ENCODE peak calls at places on chromosomes 5 and 9, in eight cellular contexts. A is adrenal gland, D is heart left ventricle, C is suprapubic skin, T is K562, W is body of pancreas, K is sigmoid colon, F is stomach. S is an unnamed sample.

GRCh38 chr5:172106511-172107356 is 81.3 kb downstream of the STK10 start:
- DNase-seq in A (peak; percentile 50), D (peak; percentile 42), C (no peak), T (peak; percentile 79), W (peak; percentile 71), K (peak; percentile 78), F (peak; percentile 59), S (peak; percentile 55)

GRCh38 chr5:96569770-96570169 is 92.4 kb upstream of the CAST start:
- DNase-seq in A (no peak), D (no peak), C (no peak), T (no peak), W (peak; percentile 17), K (no peak), F (no peak), S (no peak)

GRCh38 chr9:132878695-132879064 is at the start of gene SPACA9:
- DNase-seq in A (peak; percentile 57), D (peak; percentile 65), C (peak; percentile 92), T (peak; percentile 90), W (peak; percentile 71), K (peak; percentile 89), F (peak; percentile 62), S (peak; percentile 72)

GRCh38 chr5:135341021-135341666 is 57.9 kb downstream of the MACROH2A1 start:
- DNase-seq in A (no peak), D (no peak), C (peak; percentile 39), T (no peak), W (no peak), K (peak; percentile 54), F (no peak), S (no peak)

GRCh38 chr5:175753536-175753890 is 95.6 kb downstream of the HRH2 start:
- DNase-seq in A (no peak), D (no peak), C (no peak), T (no peak), W (no peak), K (no peak), F (no peak), S (no peak)

GRCh38 chr5:102749416-102750021 is 5.6 kb upstream of the PAM start:
- DNase-seq in A (no peak), D (no peak), C (no peak), T (no peak), W (no peak), K (no peak), F (no peak), S (no peak)

GRCh38 chr5:143494162-143494561 is 90.7 kb upstream of the NR3C1 start:
- DNase-seq in A (no peak), D (no peak), C (no peak), T (no peak), W (no peak), K (no peak), F (no peak), S (no peak)

GRCh38 chr5:31347558-31347905 is 154.0 kb downstream of the CDH6 start:
- DNase-seq in A (no peak), D (no peak), C (no peak), T (no peak), W (no peak), K (no peak), F (no peak), S (no peak)

GRCh38 chr5:147517383-147517782 is 7.5 kb upstream of the DPYSL3 start:
- DNase-seq in A (no peak), D (no peak), C (no peak), T (no peak), W (no peak), K (no peak), F (no peak), S (no peak)

GRCh38 chr5:92353107-92354030 is 970.3 kb upstream of the ARRDC3 start:
- DNase-seq in A (no peak), D (no peak), C (no peak), T (no peak), W (no peak), K (no peak), F (no peak), S (no peak)

GRCh38 chr9:129990269-129991005 is 52.6 kb downstream of the FNBP1 start:
- DNase-seq in A (no peak), D (no peak), C (no peak), T (no peak), W (no peak), K (no peak), F (no peak), S (peak; percentile 37)

GRCh38 chr5:62346727-62347126 is 40.7 kb downstream of the KIF2A start:
- DNase-seq in A (no peak), D (no peak), C (no peak), T (no peak), W (no peak), K (no peak), F (no peak), S (no peak)

GRCh38 chr5:62347928-62348327 is 41.9 kb downstream of the KIF2A start:
- DNase-seq in A (no peak), D (no peak), C (no peak), T (no peak), W (no peak), K (no peak), F (no peak), S (no peak)

GRCh38 chr5:62343428-62343827 is 37.4 kb downstream of the KIF2A start:
- DNase-seq in A (no peak), D (no peak), C (no peak), T (no peak), W (no peak), K (no peak), F (no peak), S (no peak)

GRCh38 chr5:62354028-62354874 is 48.2 kb downstream of the KIF2A start:
- DNase-seq in A (no peak), D (no peak), C (no peak), T (peak; percentile 37), W (no peak), K (no peak), F (no peak), S (no peak)

DNA sequence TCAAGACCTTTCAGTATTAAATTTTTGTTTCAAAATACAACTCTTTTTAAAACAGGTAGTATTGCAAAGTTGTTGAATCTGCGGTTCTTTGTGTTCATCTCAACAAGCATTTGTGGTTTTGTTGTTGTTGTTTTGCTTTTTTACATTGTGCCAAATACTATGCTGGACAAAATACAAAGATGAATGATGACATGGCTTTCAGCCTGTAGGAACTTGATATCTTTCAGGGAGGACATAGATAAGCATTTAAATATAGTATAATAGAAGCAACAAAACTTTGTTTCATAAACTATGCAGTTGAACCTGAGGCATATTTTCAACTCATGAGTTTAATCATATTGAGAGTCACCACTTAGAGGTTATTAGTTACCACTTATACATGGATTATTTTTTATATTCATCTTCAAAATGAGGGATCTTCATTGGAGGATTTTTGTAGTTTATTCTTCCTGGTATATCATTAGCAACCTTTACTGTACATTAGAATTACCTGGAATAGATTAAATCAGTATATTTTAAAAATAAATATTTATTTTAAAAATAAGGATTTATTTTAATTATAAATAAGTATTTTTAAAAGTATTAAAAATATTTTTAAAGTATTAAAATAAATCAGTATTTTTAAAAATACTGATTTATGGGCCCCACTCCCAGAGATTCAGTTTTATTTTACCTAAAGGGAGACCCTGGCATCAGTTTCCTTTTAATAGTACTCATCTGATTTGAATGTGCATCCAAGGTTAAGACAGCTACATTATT is 42.9 kb downstream of the KIF2A start:
- DNase-seq in A (no peak), D (no peak), C (no peak), T (no peak), W (no peak), K (no peak), F (no peak), S (no peak)
- H3K27ac ChIP-seq in A (no peak overlapping the region), D (no peak overlapping the region), C (no peak overlapping the region), T (no peak overlapping the region), W (no peak overlapping the region), K (no peak overlapping the region), F (no peak overlapping the region), S (no peak overlapping the region)

GRCh38 chr5:90475436-90475980 is 844 bp downstream of the POLR3G start:
- DNase-seq in A (no peak), D (no peak), C (no peak), T (no peak), W (no peak), K (no peak), F (no peak), S (peak; percentile 8)

GRCh38 chr5:90477073-90477472 is 2.4 kb downstream of the POLR3G start:
- DNase-seq in A (no peak), D (no peak), C (no peak), T (no peak), W (no peak), K (no peak), F (no peak), S (no peak)

GRCh38 chr5:90472783-90473182 is 1.8 kb downstream of the MBLAC2 start:
- DNase-seq in A (no peak), D (no peak), C (no peak), T (no peak), W (no peak), K (no peak), F (no peak), S (no peak)

GRCh38 chr5:90473321-90474234 is 993 bp downstream of the MBLAC2 start:
- DNase-seq in A (peak; percentile 37), D (peak; percentile 7), C (no peak), T (peak; percentile 28), W (peak; percentile 46), K (no peak), F (no peak), S (peak; percentile 32)

GRCh38 chr5:90474235-90475107 is at the start of the genes MBLAC2 and POLR3G:
- DNase-seq in A (peak; percentile 94), D (peak; percentile 92), C (peak; percentile 94), T (peak; percentile 93), W (peak; percentile 95), K (peak; percentile 96), F (peak; percentile 95), S (peak; percentile 96)
- TF ChIP-seq POLR2A in A (peak; percentile 79), D (no peak), C (no peak), T (peak; percentile 95), W (peak; percentile 93), K (peak; percentile 66), F (no peak), S (peak; percentile 87)

GRCh38 chr9:87614402-87614801 is 111.5 kb upstream of the CTSL start:
- DNase-seq in A (no peak), D (no peak), C (no peak), T (no peak), W (no peak), K (no peak), F (no peak), S (no peak)
- H3K27ac ChIP-seq in A (no peak overlapping the region), D (peak overlapping the region; percentile 74), C (no peak overlapping the region), T (no peak overlapping the region), W (peak overlapping the region; percentile 6), K (peak overlapping the region; percentile 59), F (peak overlapping the region; percentile 76), S (no peak overlapping the region)

GRCh38 chr9:133949486-133950061 is 42.5 kb downstream of the VAV2 start:
- DNase-seq in A (no peak), D (no peak), C (no peak), T (no peak), W (no peak), K (no peak), F (no peak), S (no peak)

GRCh38 chr9:133948571-133949485 is 43.3 kb downstream of the VAV2 start:
- DNase-seq in A (no peak), D (no peak), C (no peak), T (no peak), W (peak; percentile 3), K (no peak), F (no peak), S (no peak)

GRCh38 chr9:133950916-133951231 is 41.2 kb downstream of the VAV2 start:
- DNase-seq in A (no peak), D (no peak), C (no peak), T (no peak), W (no peak), K (no peak), F (no peak), S (no peak)

GRCh38 chr9:133951265-133951664 is 40.9 kb downstream of the VAV2 start:
- DNase-seq in A (no peak), D (no peak), C (no peak), T (no peak), W (no peak), K (no peak), F (no peak), S (no peak)

GRCh38 chr9:133950206-133950915 is 41.8 kb downstream of the VAV2 start:
- DNase-seq in A (no peak), D (peak; percentile 57), C (no peak), T (peak; percentile 41), W (no peak), K (no peak), F (no peak), S (no peak)
- TF ChIP-seq POLR2A in A (no peak), D (no peak), C (no peak), T (no peak), W (no peak), K (no peak), F (no peak), S (no peak)